ENCODE peak calls at places on chromosomes 2 and 18, in ten cellular contexts. One of them, this sample, is unnamed.

GRCh38 chr2:18849841-18850578 is 260.6 kb upstream of the NT5C1B start:
- DNase-seq in RWPE1: no peak
- DNase-seq in B cell: no peak
- DNase-seq in foreskin fibroblast: no peak
- DNase-seq in MM.1S: no peak
- DNase-seq in colonic mucosa: no peak
- DNase-seq in fibroblast of lung: no peak
- DNase-seq in cardiac muscle cell: no peak
- DNase-seq in ascending aorta: no peak
- DNase-seq in GM12865: peak; percentile 45
- DNase-seq in this sample: no peak

GRCh38 chr18:356763-357162 is 88.9 kb upstream of the THOC1 start:
- DNase-seq in fibroblast of lung: no peak
- DNase-seq in colonic mucosa: no peak
- DNase-seq in MM.1S: no peak
- DNase-seq in GM12865: no peak
- DNase-seq in B cell: no peak
- DNase-seq in foreskin fibroblast: no peak
- DNase-seq in RWPE1: no peak
- DNase-seq in ascending aorta: no peak
- DNase-seq in cardiac muscle cell: no peak
- DNase-seq in this sample: no peak

GRCh38 chr2:3712424-3712823 is 9.0 kb downstream of the DCDC2C start:
- DNase-seq in foreskin fibroblast: no peak
- DNase-seq in colonic mucosa: no peak
- DNase-seq in fibroblast of lung: no peak
- DNase-seq in ascending aorta: no peak
- DNase-seq in B cell: no peak
- DNase-seq in cardiac muscle cell: no peak
- DNase-seq in RWPE1: no peak
- DNase-seq in GM12865: no peak
- DNase-seq in MM.1S: no peak
- DNase-seq in this sample: no peak

GRCh38 chr2:37156071-37156856 is 516 bp downstream of the EIF2AK2 start:
- DNase-seq in foreskin fibroblast: peak; percentile 22
- DNase-seq in colonic mucosa: peak; percentile 55
- DNase-seq in ascending aorta: peak; percentile 80
- DNase-seq in MM.1S: peak; percentile 15
- DNase-seq in B cell: no peak
- DNase-seq in cardiac muscle cell: peak; percentile 67
- DNase-seq in RWPE1: peak; percentile 46
- DNase-seq in GM12865: peak; percentile 37
- DNase-seq in fibroblast of lung: peak; percentile 70
- DNase-seq in this sample: peak; percentile 43

GRCh38 chr2:113078350-113078839 is 10.6 kb downstream of the IL1F10 start:
- DNase-seq in MM.1S: no peak
- DNase-seq in fibroblast of lung: no peak
- DNase-seq in foreskin fibroblast: no peak
- DNase-seq in cardiac muscle cell: no peak
- DNase-seq in ascending aorta: no peak
- DNase-seq in GM12865: no peak
- DNase-seq in colonic mucosa: peak; percentile 26
- DNase-seq in B cell: no peak
- DNase-seq in RWPE1: peak; percentile 91
- DNase-seq in this sample: peak; percentile 16

GRCh38 chr18:48816554-48816953 is 134.2 kb downstream of the SMAD7 start:
- DNase-seq in fibroblast of lung: no peak
- DNase-seq in cardiac muscle cell: no peak
- DNase-seq in RWPE1: no peak
- DNase-seq in GM12865: no peak
- DNase-seq in colonic mucosa: no peak
- DNase-seq in ascending aorta: peak; percentile 12
- DNase-seq in foreskin fibroblast: no peak
- DNase-seq in MM.1S: no peak
- DNase-seq in B cell: no peak
- DNase-seq in this sample: no peak

GRCh38 chr18:1480309-1480708 is 575.6 kb downstream of the ADCYAP1 start:
- DNase-seq in fibroblast of lung: no peak
- DNase-seq in GM12865: no peak
- DNase-seq in MM.1S: no peak
- DNase-seq in B cell: no peak
- DNase-seq in RWPE1: no peak
- DNase-seq in cardiac muscle cell: no peak
- DNase-seq in colonic mucosa: no peak
- DNase-seq in ascending aorta: no peak
- DNase-seq in foreskin fibroblast: no peak
- DNase-seq in this sample: no peak

GRCh38 chr2:184520441-184520840 is 77.9 kb upstream of the ZNF804A start:
- DNase-seq in colonic mucosa: no peak
- DNase-seq in foreskin fibroblast: no peak
- DNase-seq in RWPE1: no peak
- DNase-seq in ascending aorta: no peak
- DNase-seq in cardiac muscle cell: no peak
- DNase-seq in MM.1S: no peak
- DNase-seq in GM12865: no peak
- DNase-seq in fibroblast of lung: no peak
- DNase-seq in B cell: no peak
- DNase-seq in this sample: no peak

GRCh38 chr2:234291765-234292204 is 205.1 kb downstream of the ARL4C start:
- DNase-seq in colonic mucosa: peak; percentile 46
- DNase-seq in RWPE1: no peak
- DNase-seq in MM.1S: peak; percentile 35
- DNase-seq in B cell: peak; percentile 22
- DNase-seq in foreskin fibroblast: peak; percentile 79
- DNase-seq in cardiac muscle cell: peak; percentile 80
- DNase-seq in ascending aorta: no peak
- DNase-seq in fibroblast of lung: peak; percentile 84
- DNase-seq in GM12865: peak; percentile 71
- DNase-seq in this sample: peak; percentile 74

GRCh38 chr2:167265004-167265403 is 376.7 kb downstream of the XIRP2 start:
- DNase-seq in B cell: no peak
- DNase-seq in colonic mucosa: no peak
- DNase-seq in cardiac muscle cell: no peak
- DNase-seq in MM.1S: no peak
- DNase-seq in ascending aorta: no peak
- DNase-seq in RWPE1: no peak
- DNase-seq in GM12865: no peak
- DNase-seq in foreskin fibroblast: no peak
- DNase-seq in fibroblast of lung: no peak
- DNase-seq in this sample: no peak

GRCh38 chr2:167258712-167259111 is 370.4 kb downstream of the XIRP2 start:
- DNase-seq in ascending aorta: no peak
- DNase-seq in foreskin fibroblast: no peak
- DNase-seq in fibroblast of lung: no peak
- DNase-seq in RWPE1: no peak
- DNase-seq in B cell: no peak
- DNase-seq in GM12865: no peak
- DNase-seq in colonic mucosa: no peak
- DNase-seq in cardiac muscle cell: no peak
- DNase-seq in MM.1S: no peak
- DNase-seq in this sample: no peak

GRCh38 chr2:167265722-167266121 is 377.4 kb downstream of the XIRP2 start:
- DNase-seq in cardiac muscle cell: no peak
- DNase-seq in RWPE1: no peak
- DNase-seq in colonic mucosa: no peak
- DNase-seq in GM12865: no peak
- DNase-seq in foreskin fibroblast: no peak
- DNase-seq in B cell: no peak
- DNase-seq in ascending aorta: no peak
- DNase-seq in fibroblast of lung: no peak
- DNase-seq in MM.1S: no peak
- DNase-seq in this sample: no peak

DNA sequence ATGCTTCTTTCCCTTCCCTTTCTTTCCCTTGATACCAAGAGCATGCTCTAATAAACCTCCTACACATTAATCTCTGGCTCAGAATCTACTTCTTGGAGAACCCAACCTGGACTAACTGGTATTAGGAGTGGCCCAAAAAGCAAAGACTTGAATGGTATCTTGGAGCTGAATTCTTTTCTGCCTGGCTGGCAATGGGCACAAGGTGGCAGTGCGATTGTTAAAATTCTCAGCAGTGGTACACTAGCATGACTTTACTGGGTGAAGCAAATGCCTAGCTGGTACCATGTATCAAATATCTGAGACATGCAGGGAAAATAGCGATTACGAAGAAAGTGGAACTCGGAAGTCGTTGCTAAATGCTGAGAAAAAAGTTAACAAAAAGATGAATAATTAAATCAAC is 376.1 kb downstream of the XIRP2 start:
- DNase-seq in B cell: no peak
- DNase-seq in ascending aorta: no peak
- DNase-seq in RWPE1: no peak
- DNase-seq in MM.1S: peak; percentile 15
- DNase-seq in foreskin fibroblast: peak; percentile 0
- DNase-seq in fibroblast of lung: peak; percentile 38
- DNase-seq in cardiac muscle cell: peak; percentile 21
- DNase-seq in colonic mucosa: peak; percentile 23
- DNase-seq in GM12865: peak; percentile 2
- DNase-seq in this sample: no peak
- TF ChIP-seq CTCF in B cell: no peak
- TF ChIP-seq CTCF in ascending aorta: no peak
- TF ChIP-seq CTCF in RWPE1: no peak
- TF ChIP-seq CTCF in MM.1S: peak; percentile 43
- TF ChIP-seq CTCF in foreskin fibroblast: no peak
- TF ChIP-seq CTCF in fibroblast of lung: peak; percentile 25
- TF ChIP-seq CTCF in cardiac muscle cell: peak; percentile 37
- TF ChIP-seq CTCF in colonic mucosa: peak; percentile 42
- TF ChIP-seq CTCF in GM12865: no peak
- TF ChIP-seq CTCF in this sample: peak; percentile 67

DNA sequence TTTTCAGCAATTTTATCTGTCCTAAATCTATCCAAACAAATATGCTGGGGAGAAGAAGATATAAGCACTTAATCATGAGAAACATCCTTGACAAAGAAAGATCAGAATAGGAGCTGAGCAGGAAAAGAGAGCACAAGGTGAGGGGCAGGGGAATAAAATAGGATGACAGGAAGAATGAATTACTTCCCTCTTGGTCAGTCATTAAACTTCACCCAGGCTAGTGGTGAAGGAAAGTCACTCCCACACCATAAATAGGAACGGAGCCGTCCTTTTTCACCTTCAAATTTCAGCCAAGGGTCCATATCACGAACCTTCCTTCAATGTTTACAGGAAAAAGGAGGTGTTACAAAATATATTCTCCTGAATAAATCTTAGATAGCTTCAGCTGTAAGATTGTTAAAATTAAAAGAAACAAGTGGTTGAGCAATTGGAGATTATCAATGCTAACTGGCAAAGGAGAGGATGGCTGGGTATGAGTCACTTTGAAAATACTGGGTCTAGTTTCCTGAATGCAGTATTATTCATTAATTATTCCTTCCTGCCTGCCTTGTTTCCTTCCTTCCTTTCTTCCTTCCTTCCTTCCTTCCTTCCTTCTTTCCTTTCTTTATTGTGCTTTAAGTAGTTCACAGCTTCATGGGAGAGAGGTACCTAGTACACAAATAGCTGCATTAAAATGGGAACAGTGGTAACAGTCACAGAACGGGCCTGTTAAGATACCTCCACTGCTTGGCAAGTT is 292.3 kb upstream of the ID2 start:
- DNase-seq in GM12865: no peak
- DNase-seq in MM.1S: no peak
- DNase-seq in colonic mucosa: no peak
- DNase-seq in cardiac muscle cell: peak; percentile 43
- DNase-seq in foreskin fibroblast: no peak
- DNase-seq in ascending aorta: no peak
- DNase-seq in RWPE1: no peak
- DNase-seq in B cell: no peak
- DNase-seq in fibroblast of lung: peak; percentile 49
- DNase-seq in this sample: peak; percentile 4
- TF ChIP-seq CTCF in GM12865: no peak
- TF ChIP-seq CTCF in MM.1S: no peak
- TF ChIP-seq CTCF in colonic mucosa: no peak
- TF ChIP-seq CTCF in cardiac muscle cell: no peak
- TF ChIP-seq CTCF in foreskin fibroblast: no peak
- TF ChIP-seq CTCF in ascending aorta: no peak
- TF ChIP-seq CTCF in RWPE1: no peak
- TF ChIP-seq CTCF in B cell: no peak
- TF ChIP-seq CTCF in fibroblast of lung: no peak
- TF ChIP-seq CTCF in this sample: no peak

GRCh38 chr2:116952254-116952653 is 862.2 kb upstream of the DDX18 start:
- DNase-seq in RWPE1: peak; percentile 26
- DNase-seq in GM12865: no peak
- DNase-seq in MM.1S: no peak
- DNase-seq in foreskin fibroblast: no peak
- DNase-seq in fibroblast of lung: no peak
- DNase-seq in ascending aorta: no peak
- DNase-seq in colonic mucosa: peak; percentile 17
- DNase-seq in cardiac muscle cell: no peak
- DNase-seq in B cell: no peak
- DNase-seq in this sample: no peak
- TF ChIP-seq CTCF in RWPE1: peak; percentile 26
- TF ChIP-seq CTCF in GM12865: no peak
- TF ChIP-seq CTCF in MM.1S: peak; percentile 40
- TF ChIP-seq CTCF in foreskin fibroblast: no peak
- TF ChIP-seq CTCF in fibroblast of lung: no peak
- TF ChIP-seq CTCF in ascending aorta: no peak
- TF ChIP-seq CTCF in colonic mucosa: peak; percentile 38
- TF ChIP-seq CTCF in cardiac muscle cell: no peak
- TF ChIP-seq CTCF in B cell: no peak
- TF ChIP-seq CTCF in this sample: no peak

GRCh38 chr2:213726101-213726500 is 441.8 kb downstream of the SPAG16 start:
- DNase-seq in foreskin fibroblast: no peak
- DNase-seq in colonic mucosa: no peak
- DNase-seq in GM12865: no peak
- DNase-seq in MM.1S: no peak
- DNase-seq in ascending aorta: no peak
- DNase-seq in fibroblast of lung: no peak
- DNase-seq in RWPE1: no peak
- DNase-seq in B cell: no peak
- DNase-seq in cardiac muscle cell: no peak
- DNase-seq in this sample: no peak
- TF ChIP-seq CTCF in foreskin fibroblast: no peak
- TF ChIP-seq CTCF in colonic mucosa: no peak
- TF ChIP-seq CTCF in GM12865: no peak
- TF ChIP-seq CTCF in MM.1S: no peak
- TF ChIP-seq CTCF in ascending aorta: no peak
- TF ChIP-seq CTCF in fibroblast of lung: no peak
- TF ChIP-seq CTCF in RWPE1: no peak
- TF ChIP-seq CTCF in B cell: no peak
- TF ChIP-seq CTCF in cardiac muscle cell: no peak
- TF ChIP-seq CTCF in this sample: no peak

DNA sequence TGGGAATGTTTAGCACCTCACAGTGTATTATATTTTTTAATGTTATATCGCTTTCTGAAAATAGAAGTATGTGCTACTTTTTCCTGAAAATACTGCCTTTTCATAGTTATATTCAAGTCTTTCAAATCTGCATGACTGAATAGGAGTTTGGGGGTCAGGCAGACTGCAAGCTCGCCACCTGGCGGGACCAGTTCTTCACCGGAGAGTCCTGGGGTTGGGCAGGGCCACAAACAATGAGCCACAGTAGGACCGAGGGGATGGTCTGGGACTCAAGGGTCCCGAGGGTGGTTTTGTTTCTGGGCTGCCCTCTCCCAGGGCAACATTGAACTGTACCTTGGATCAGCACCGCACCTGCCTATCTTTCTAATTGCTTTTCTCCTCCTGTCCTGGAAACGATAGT is 70.6 kb downstream of the VWA3B start:
- DNase-seq in cardiac muscle cell: no peak
- DNase-seq in fibroblast of lung: no peak
- DNase-seq in foreskin fibroblast: no peak
- DNase-seq in MM.1S: no peak
- DNase-seq in GM12865: peak; percentile 32
- DNase-seq in RWPE1: no peak
- DNase-seq in colonic mucosa: no peak
- DNase-seq in B cell: no peak
- DNase-seq in ascending aorta: no peak
- DNase-seq in this sample: no peak
- TF ChIP-seq CTCF in cardiac muscle cell: no peak
- TF ChIP-seq CTCF in fibroblast of lung: no peak
- TF ChIP-seq CTCF in foreskin fibroblast: no peak
- TF ChIP-seq CTCF in MM.1S: no peak
- TF ChIP-seq CTCF in GM12865: peak; percentile 25
- TF ChIP-seq CTCF in RWPE1: no peak
- TF ChIP-seq CTCF in colonic mucosa: no peak
- TF ChIP-seq CTCF in B cell: no peak
- TF ChIP-seq CTCF in ascending aorta: no peak
- TF ChIP-seq CTCF in this sample: peak; percentile 9